ENCODE peak calls at places on chromosomes 4 and X, in seven cellular contexts. One of them, this sample, is unnamed.

GRCh38 chr4:180571516-180571915 is 1671.7 kb upstream of the TENM3 start:
- DNase-seq in HCT116: no peak
- DNase-seq in stimulated activated CD4-positive, alpha-beta T cell treated with anti-CD3 and anti-CD28 coated beads, Interleukin-4, amount 100 ng/mL, for 1 hour: no peak
- DNase-seq in IMR-90: no peak
- DNase-seq in SJSA1: no peak
- DNase-seq in activated CD4-positive, alpha-beta T cell treated with anti-CD3 and anti-CD28 coated beads, Interleukin-2, amount 50 U/mL, for 48 hours: no peak
- DNase-seq in activated naive CD8-positive, alpha-beta T cell treated with anti-CD3 and anti-CD28 coated beads for 36 hours: no peak
- DNase-seq in this sample: no peak

GRCh38 chrX:103656623-103657022 is 27.8 kb downstream of the TCEAL1 start:
- DNase-seq in HCT116: peak; percentile 60
- DNase-seq in stimulated activated CD4-positive, alpha-beta T cell treated with anti-CD3 and anti-CD28 coated beads, Interleukin-4, amount 100 ng/mL, for 1 hour: no peak
- DNase-seq in IMR-90: peak; percentile 83
- DNase-seq in SJSA1: peak; percentile 71
- DNase-seq in activated CD4-positive, alpha-beta T cell treated with anti-CD3 and anti-CD28 coated beads, Interleukin-2, amount 50 U/mL, for 48 hours: no peak
- DNase-seq in activated naive CD8-positive, alpha-beta T cell treated with anti-CD3 and anti-CD28 coated beads for 36 hours: no peak
- DNase-seq in this sample: no peak

GRCh38 chr4:52106701-52107100 is 55.6 kb downstream of the SPATA18 start:
- DNase-seq in HCT116: no peak
- DNase-seq in stimulated activated CD4-positive, alpha-beta T cell treated with anti-CD3 and anti-CD28 coated beads, Interleukin-4, amount 100 ng/mL, for 1 hour: no peak
- DNase-seq in IMR-90: no peak
- DNase-seq in SJSA1: no peak
- DNase-seq in activated CD4-positive, alpha-beta T cell treated with anti-CD3 and anti-CD28 coated beads, Interleukin-2, amount 50 U/mL, for 48 hours: no peak
- DNase-seq in activated naive CD8-positive, alpha-beta T cell treated with anti-CD3 and anti-CD28 coated beads for 36 hours: no peak
- DNase-seq in this sample: peak; percentile 77

GRCh38 chrX:2608638-2609430 is 82.3 kb upstream of the CD99 start:
- DNase-seq in HCT116: peak; percentile 48
- DNase-seq in stimulated activated CD4-positive, alpha-beta T cell treated with anti-CD3 and anti-CD28 coated beads, Interleukin-4, amount 100 ng/mL, for 1 hour: peak; percentile 88
- DNase-seq in IMR-90: peak; percentile 72
- DNase-seq in SJSA1: peak; percentile 72
- DNase-seq in activated CD4-positive, alpha-beta T cell treated with anti-CD3 and anti-CD28 coated beads, Interleukin-2, amount 50 U/mL, for 48 hours: peak; percentile 92
- DNase-seq in activated naive CD8-positive, alpha-beta T cell treated with anti-CD3 and anti-CD28 coated beads for 36 hours: peak; percentile 90
- DNase-seq in this sample: no peak

GRCh38 chrX:30597258-30598012 is 19.9 kb upstream of the TASL start:
- DNase-seq in HCT116: no peak
- DNase-seq in stimulated activated CD4-positive, alpha-beta T cell treated with anti-CD3 and anti-CD28 coated beads, Interleukin-4, amount 100 ng/mL, for 1 hour: no peak
- DNase-seq in IMR-90: no peak
- DNase-seq in SJSA1: no peak
- DNase-seq in activated CD4-positive, alpha-beta T cell treated with anti-CD3 and anti-CD28 coated beads, Interleukin-2, amount 50 U/mL, for 48 hours: no peak
- DNase-seq in activated naive CD8-positive, alpha-beta T cell treated with anti-CD3 and anti-CD28 coated beads for 36 hours: no peak
- DNase-seq in this sample: peak; percentile 88

GRCh38 chrX:146921204-146921603 is 106.7 kb upstream of the CXorf51A start:
- DNase-seq in HCT116: no peak
- DNase-seq in stimulated activated CD4-positive, alpha-beta T cell treated with anti-CD3 and anti-CD28 coated beads, Interleukin-4, amount 100 ng/mL, for 1 hour: no peak
- DNase-seq in IMR-90: no peak
- DNase-seq in SJSA1: no peak
- DNase-seq in activated CD4-positive, alpha-beta T cell treated with anti-CD3 and anti-CD28 coated beads, Interleukin-2, amount 50 U/mL, for 48 hours: no peak
- DNase-seq in activated naive CD8-positive, alpha-beta T cell treated with anti-CD3 and anti-CD28 coated beads for 36 hours: no peak
- DNase-seq in this sample: no peak

GRCh38 chrX:14027031-14027430 is 2.7 kb downstream of the GEMIN8 start:
- DNase-seq in HCT116: no peak
- DNase-seq in stimulated activated CD4-positive, alpha-beta T cell treated with anti-CD3 and anti-CD28 coated beads, Interleukin-4, amount 100 ng/mL, for 1 hour: peak; percentile 23
- DNase-seq in IMR-90: peak; percentile 35
- DNase-seq in SJSA1: no peak
- DNase-seq in activated CD4-positive, alpha-beta T cell treated with anti-CD3 and anti-CD28 coated beads, Interleukin-2, amount 50 U/mL, for 48 hours: peak; percentile 16
- DNase-seq in activated naive CD8-positive, alpha-beta T cell treated with anti-CD3 and anti-CD28 coated beads for 36 hours: no peak
- DNase-seq in this sample: no peak

GRCh38 chrX:84165716-84166115 is 22.3 kb downstream of the RPS6KA6 start:
- DNase-seq in HCT116: no peak
- DNase-seq in stimulated activated CD4-positive, alpha-beta T cell treated with anti-CD3 and anti-CD28 coated beads, Interleukin-4, amount 100 ng/mL, for 1 hour: no peak
- DNase-seq in IMR-90: no peak
- DNase-seq in SJSA1: no peak
- DNase-seq in activated CD4-positive, alpha-beta T cell treated with anti-CD3 and anti-CD28 coated beads, Interleukin-2, amount 50 U/mL, for 48 hours: no peak
- DNase-seq in activated naive CD8-positive, alpha-beta T cell treated with anti-CD3 and anti-CD28 coated beads for 36 hours: no peak
- DNase-seq in this sample: no peak

GRCh38 chrX:31679861-31680260 is 608.0 kb upstream of the FTHL17 start:
- DNase-seq in HCT116: no peak
- DNase-seq in stimulated activated CD4-positive, alpha-beta T cell treated with anti-CD3 and anti-CD28 coated beads, Interleukin-4, amount 100 ng/mL, for 1 hour: no peak
- DNase-seq in IMR-90: no peak
- DNase-seq in SJSA1: no peak
- DNase-seq in activated CD4-positive, alpha-beta T cell treated with anti-CD3 and anti-CD28 coated beads, Interleukin-2, amount 50 U/mL, for 48 hours: no peak
- DNase-seq in activated naive CD8-positive, alpha-beta T cell treated with anti-CD3 and anti-CD28 coated beads for 36 hours: no peak
- DNase-seq in this sample: no peak

GRCh38 chr4:83281326-83281725 is 3.3 kb downstream of the COQ2 start:
- DNase-seq in HCT116: no peak
- DNase-seq in stimulated activated CD4-positive, alpha-beta T cell treated with anti-CD3 and anti-CD28 coated beads, Interleukin-4, amount 100 ng/mL, for 1 hour: no peak
- DNase-seq in IMR-90: no peak
- DNase-seq in SJSA1: no peak
- DNase-seq in activated CD4-positive, alpha-beta T cell treated with anti-CD3 and anti-CD28 coated beads, Interleukin-2, amount 50 U/mL, for 48 hours: no peak
- DNase-seq in activated naive CD8-positive, alpha-beta T cell treated with anti-CD3 and anti-CD28 coated beads for 36 hours: no peak
- DNase-seq in this sample: peak; percentile 48

GRCh38 chr4:166957451-166957850 is 276.8 kb downstream of the SPOCK3 start:
- DNase-seq in HCT116: no peak
- DNase-seq in stimulated activated CD4-positive, alpha-beta T cell treated with anti-CD3 and anti-CD28 coated beads, Interleukin-4, amount 100 ng/mL, for 1 hour: no peak
- DNase-seq in IMR-90: no peak
- DNase-seq in SJSA1: no peak
- DNase-seq in activated CD4-positive, alpha-beta T cell treated with anti-CD3 and anti-CD28 coated beads, Interleukin-2, amount 50 U/mL, for 48 hours: no peak
- DNase-seq in activated naive CD8-positive, alpha-beta T cell treated with anti-CD3 and anti-CD28 coated beads for 36 hours: no peak
- DNase-seq in this sample: no peak

GRCh38 chr4:113114884-113115283 is 65.4 kb downstream of the ANK2 start:
- DNase-seq in HCT116: no peak
- DNase-seq in stimulated activated CD4-positive, alpha-beta T cell treated with anti-CD3 and anti-CD28 coated beads, Interleukin-4, amount 100 ng/mL, for 1 hour: no peak
- DNase-seq in IMR-90: no peak
- DNase-seq in SJSA1: no peak
- DNase-seq in activated CD4-positive, alpha-beta T cell treated with anti-CD3 and anti-CD28 coated beads, Interleukin-2, amount 50 U/mL, for 48 hours: no peak
- DNase-seq in activated naive CD8-positive, alpha-beta T cell treated with anti-CD3 and anti-CD28 coated beads for 36 hours: no peak
- DNase-seq in this sample: no peak